ENCODE peak calls at places on chromosomes 16 and 17, in nine cellular contexts. L, K, J, O, T, P, M, B and G are unnamed samples.
A peak's percentile ranks its signal among the peaks of the same experiment; 100 is the strongest.

GRCh38 chr16:19844945-19845641 is 39.6 kb downstream of the GPRC5B start:
- DNase-seq in K (no peak), J (no peak), T (no peak), O (no peak), P (peak; percentile 95), L (peak; percentile 46), M (no peak), B (no peak), G (no peak)

GRCh38 chr17:50935201-50936124 is 69.3 kb upstream of the TOB1 start:
- DNase-seq in J (no peak), O (peak; percentile 94), T (no peak), K (no peak), L (peak; percentile 42), B (peak; percentile 74), P (no peak), M (peak; percentile 70), G (peak; percentile 98)

GRCh38 chr16:88469615-88470395 is 16.7 kb downstream of the ZFPM1 start:
- DNase-seq in J (no peak), O (no peak), B (no peak), T (no peak), L (no peak), M (no peak), K (peak; percentile 47), P (no peak), G (no peak)

GRCh38 chr17:79814966-79815835 is 18.3 kb upstream of the CBX8 start:
- DNase-seq in O (peak; percentile 88), T (no peak), M (peak; percentile 24), J (no peak), P (peak; percentile 36), K (no peak), B (peak; percentile 78), L (no peak), G (peak; percentile 82)

GRCh38 chr17:2965621-2966275 is 97.7 kb downstream of the OR1D5 start:
- DNase-seq in L (peak; percentile 74), P (peak; percentile 59), K (no peak), B (peak; percentile 75), T (no peak), J (no peak), O (peak; percentile 79), M (no peak), G (no peak)

GRCh38 chr17:36183001-36183810 is 6.8 kb upstream of the TBC1D3B start:
- DNase-seq in O (peak; percentile 67), M (peak; percentile 83), J (no peak), L (peak; percentile 34), B (peak; percentile 16), P (peak; percentile 67), K (peak; percentile 32), T (peak; percentile 43), G (peak; percentile 79)

GRCh38 chr17:41785876-41786226 is 660 bp downstream of the JUP start:
- DNase-seq in T (no peak), L (no peak), O (peak; percentile 84), J (no peak), P (no peak), B (peak; percentile 94), M (peak; percentile 64), K (no peak), G (peak; percentile 78)

GRCh38 chr16:79360267-79360666 is 240.3 kb downstream of the MAF start:
- DNase-seq in P (no peak), M (no peak), T (no peak), J (no peak), K (no peak), L (peak; percentile 41), O (peak; percentile 32), B (no peak), G (no peak)

GRCh38 chr16:17237350-17237944 is 233.3 kb downstream of the XYLT1 start:
- DNase-seq in M (no peak), K (no peak), O (no peak), L (no peak), J (no peak), B (no peak), P (no peak), T (no peak), G (no peak)

GRCh38 chr16:84414789-84415326 is 46.5 kb downstream of the ATP2C2 start:
- DNase-seq in J (no peak), T (no peak), K (no peak), M (no peak), B (no peak), O (no peak), L (no peak), P (no peak), G (no peak)

GRCh38 chr16:89921699-89922476 is 1.3 kb upstream of the TUBB3 start:
- DNase-seq in P (peak; percentile 97), O (peak; percentile 58), T (peak; percentile 72), M (peak; percentile 85), K (no peak), J (peak; percentile 67), B (peak; percentile 94), L (peak; percentile 97), G (peak; percentile 74)

GRCh38 chr16:88785106-88785924 is at the start of gene PIEZO1:
- DNase-seq in B (peak; percentile 86), L (peak; percentile 53), J (no peak), K (peak; percentile 79), T (no peak), P (peak; percentile 49), O (peak; percentile 82), M (peak; percentile 77), G (peak; percentile 72)

GRCh38 chr16:81823111-81823510 is 44.0 kb downstream of the PLCG2 start:
- DNase-seq in M (peak; percentile 33), T (no peak), K (no peak), O (peak; percentile 39), P (no peak), J (no peak), L (no peak), B (no peak), G (no peak)

GRCh38 chr17:78351449-78352006 is 8.3 kb downstream of the SOCS3 start:
- DNase-seq in L (peak; percentile 98), M (peak; percentile 89), O (peak; percentile 73), P (peak; percentile 97), J (peak; percentile 96), B (no peak), T (no peak), K (no peak), G (peak; percentile 77)

GRCh38 chr17:44916059-44916780 is 920 bp upstream of the GFAP start:
- DNase-seq in O (no peak), M (no peak), J (no peak), T (no peak), P (no peak), L (peak; percentile 58), B (no peak), K (no peak), G (no peak)

GRCh38 chr17:79047291-79047920 is 23.4 kb downstream of the C1QTNF1 start:
- DNase-seq in B (no peak), K (no peak), T (no peak), O (no peak), P (no peak), J (no peak), L (no peak), M (no peak), G (no peak)

GRCh38 chr16:89722392-89723278 is 1.3 kb downstream of the ZNF276 start:
- DNase-seq in L (peak; percentile 55), B (peak; percentile 86), P (peak; percentile 72), O (peak; percentile 83), T (no peak), M (peak; percentile 72), J (no peak), K (peak; percentile 75), G (peak; percentile 42)

GRCh38 chr17:76371656-76372628 is 12.5 kb upstream of the SPHK1 start:
- DNase-seq in M (no peak), B (no peak), K (no peak), L (no peak), T (no peak), J (peak; percentile 95), P (peak; percentile 98), O (no peak), G (no peak)

GRCh38 chr16:46916980-46917379 is 32.8 kb downstream of the GPT2 start:
- DNase-seq in L (peak; percentile 46), K (no peak), B (no peak), J (no peak), T (no peak), M (no peak), O (no peak), P (no peak), G (no peak)

GRCh38 chr16:4111748-4112696 is 4.2 kb downstream of the ADCY9 start:
- DNase-seq in T (no peak), J (no peak), K (no peak), O (no peak), M (no peak), L (no peak), B (no peak), P (peak; percentile 56), G (no peak)

GRCh38 chr17:63024716-63025115 is 58.7 kb downstream of the TANC2 start:
- DNase-seq in B (no peak), T (no peak), L (no peak), J (no peak), K (no peak), O (no peak), P (peak; percentile 71), M (no peak), G (no peak)

GRCh38 chr17:44623070-44623725 is 33.1 kb upstream of the MEIOC start:
- DNase-seq in J (no peak), B (no peak), P (no peak), M (no peak), T (no peak), L (no peak), O (no peak), K (no peak), G (no peak)

GRCh38 chr17:14301761-14302401 is 1.0 kb downstream of the HS3ST3B1 start:
- DNase-seq in T (no peak), K (peak; percentile 62), O (peak; percentile 48), L (no peak), M (peak; percentile 41), J (no peak), B (peak; percentile 6), P (peak; percentile 67), G (peak; percentile 33)

GRCh38 chr17:76796081-76796480 is 58.2 kb downstream of the MFSD11 start:
- DNase-seq in P (no peak), L (no peak), O (no peak), K (no peak), B (no peak), T (no peak), J (no peak), M (no peak), G (no peak)

GRCh38 chr16:77169650-77170236 is 21.2 kb upstream of the MON1B start:
- DNase-seq in L (no peak), M (no peak), K (peak; percentile 29), T (peak; percentile 67), O (peak; percentile 47), J (no peak), P (peak; percentile 56), B (peak; percentile 70), G (peak; percentile 55)

GRCh38 chr17:79399610-79400144 is 211.2 kb downstream of the RBFOX3 start:
- DNase-seq in T (no peak), K (no peak), B (no peak), L (no peak), M (no peak), J (no peak), P (no peak), O (no peak), G (no peak)

GRCh38 chr16:5668553-5668952 is 571.0 kb upstream of the EEF2KMT start:
- DNase-seq in O (no peak), J (no peak), B (no peak), M (no peak), K (no peak), T (no peak), L (peak; percentile 81), P (no peak), G (no peak)

GRCh38 chr16:50440531-50440930 is 71.7 kb upstream of the BRD7 start:
- DNase-seq in B (no peak), T (no peak), L (no peak), J (no peak), O (no peak), K (no peak), M (no peak), P (no peak), G (no peak)

GRCh38 chr16:66478733-66479511 is 51.8 kb downstream of the BEAN1 start:
- DNase-seq in T (peak; percentile 60), P (peak; percentile 50), O (peak; percentile 81), J (no peak), B (peak; percentile 83), L (peak; percentile 44), M (peak; percentile 76), K (peak; percentile 74), G (peak; percentile 81)

GRCh38 chr17:64385187-64386083 is 5.2 kb downstream of the PECAM1 start:
- DNase-seq in M (peak; percentile 50), O (no peak), K (peak; percentile 85), P (peak; percentile 91), J (peak; percentile 84), T (no peak), B (peak; percentile 32), L (peak; percentile 87), G (peak; percentile 30)

GRCh38 chr17:1769826-1770477 is 8.1 kb downstream of the SERPINF1 start:
- DNase-seq in O (no peak), M (no peak), P (no peak), T (no peak), L (no peak), J (peak; percentile 95), K (no peak), B (no peak), G (no peak)